ENCODE peak calls at places on chromosome 19, in nine cellular contexts. O, T, I, X, J, R, E, Y and Z are unnamed samples.

GRCh38 chr19:3234800-3235199 is 10.3 kb downstream of the CELF5 start:
- DNase-seq in O (peak), T (no peak), I (no peak), X (no peak), J (no peak), R (no peak), E (no peak), Y (no peak), Z (no peak)

GRCh38 chr19:3644351-3645066 is 17.9 kb upstream of the CACTIN start:
- DNase-seq in O (no peak), T (peak), I (no peak), X (no peak), J (no peak), R (no peak), E (no peak), Y (no peak), Z (no peak)

GRCh38 chr19:47497073-47497766 is 13.2 kb upstream of the KPTN start:
- DNase-seq in O (no peak), T (no peak), I (no peak), X (no peak), J (no peak), R (no peak), E (no peak), Y (no peak), Z (no peak)

GRCh38 chr19:2788237-2788636 is 2.9 kb downstream of the THOP1 start:
- DNase-seq in O (no peak), T (no peak), I (no peak), X (no peak), J (no peak), R (no peak), E (no peak), Y (no peak), Z (no peak)

GRCh38 chr19:42132030-42132628 is at the start of gene POU2F2:
- DNase-seq in O (peak), T (no peak), I (peak), X (peak), J (no peak), R (peak), E (no peak), Y (no peak), Z (no peak)

GRCh38 chr19:32406161-32407003 is 812 bp downstream of the DPY19L3 start:
- DNase-seq in O (peak), T (no peak), I (no peak), X (no peak), J (peak), R (no peak), E (no peak), Y (no peak), Z (no peak)

GRCh38 chr19:54062643-54063042 is 1.1 kb downstream of the VSTM1 start:
- DNase-seq in O (no peak), T (no peak), I (no peak), X (no peak), J (no peak), R (no peak), E (no peak), Y (no peak), Z (no peak)

GRCh38 chr19:49639401-49640112 is 386 bp downstream of the RRAS start:
- DNase-seq in O (peak), T (no peak), I (peak), X (no peak), J (no peak), R (peak), E (no peak), Y (no peak), Z (no peak)

GRCh38 chr19:48424694-48425219 is 21.0 kb upstream of the GRWD1 start:
- DNase-seq in O (peak), T (peak), I (no peak), X (no peak), J (peak), R (no peak), E (no peak), Y (no peak), Z (no peak)

GRCh38 chr19:4781851-4782250 is 9.7 kb upstream of the FEM1A start:
- DNase-seq in O (no peak), T (peak), I (no peak), X (no peak), J (no peak), R (no peak), E (no peak), Y (no peak), Z (no peak)

GRCh38 chr19:46717716-46718143 is 816 bp upstream of the PRKD2 start:
- DNase-seq in O (no peak), T (no peak), I (no peak), X (no peak), J (no peak), R (no peak), E (no peak), Y (no peak), Z (no peak)

GRCh38 chr19:30227661-30228112 is 144.5 kb upstream of the ZNF536 start:
- DNase-seq in O (peak), T (peak), I (peak), X (peak), J (peak), R (peak), E (peak), Y (peak), Z (no peak)

GRCh38 chr19:55486971-55487883 is 1.0 kb upstream of the SSC5D start:
- DNase-seq in O (no peak), T (peak), I (peak), X (no peak), J (peak), R (peak), E (no peak), Y (no peak), Z (peak)

GRCh38 chr19:2841858-2842574 is 741 bp downstream of the ZNF555 start:
- DNase-seq in O (peak), T (no peak), I (no peak), X (no peak), J (no peak), R (no peak), E (no peak), Y (no peak), Z (no peak)

GRCh38 chr19:27716922-27717321 is 1496.0 kb downstream of the UQCRFS1 start:
- DNase-seq in O (no peak), T (no peak), I (no peak), X (no peak), J (no peak), R (no peak), E (no peak), Y (no peak), Z (no peak)

GRCh38 chr19:48624791-48625723 is 5.8 kb downstream of the SPHK2 start:
- DNase-seq in O (peak), T (no peak), I (no peak), X (no peak), J (no peak), R (no peak), E (no peak), Y (no peak), Z (no peak)

GRCh38 chr19:33953023-33953422 is 156.4 kb downstream of the KCTD15 start:
- DNase-seq in O (no peak), T (no peak), I (no peak), X (no peak), J (no peak), R (no peak), E (no peak), Y (no peak), Z (no peak)

GRCh38 chr19:45792482-45793177 is at the start of gene DMWD:
- DNase-seq in O (peak), T (peak), I (peak), X (peak), J (peak), R (peak), E (peak), Y (peak), Z (peak)

GRCh38 chr19:5827891-5828660 is 11.4 kb downstream of the FUT6 start:
- DNase-seq in O (peak), T (peak), I (peak), X (peak), J (peak), R (peak), E (peak), Y (peak), Z (peak)

GRCh38 chr19:5828661-5829566 is 10.6 kb downstream of the FUT6 start:
- DNase-seq in O (peak), T (no peak), I (no peak), X (peak), J (peak), R (no peak), E (peak), Y (peak), Z (no peak)

GRCh38 chr19:5824791-5825577 is 14.5 kb downstream of the FUT6 start:
- DNase-seq in O (no peak), T (no peak), I (no peak), X (no peak), J (no peak), R (no peak), E (no peak), Y (no peak), Z (no peak)

GRCh38 chr19:5827342-5827890 is 12.1 kb downstream of the FUT6 start:
- DNase-seq in O (no peak), T (no peak), I (no peak), X (no peak), J (no peak), R (no peak), E (no peak), Y (no peak), Z (no peak)

GRCh38 chr19:5826531-5827341 is 12.8 kb downstream of the FUT6 start:
- DNase-seq in O (peak), T (peak), I (no peak), X (peak), J (no peak), R (no peak), E (no peak), Y (peak), Z (no peak)
- TF ChIP-seq CTCF in O (peak), T (no peak), I (no peak), X (no peak), J (no peak), R (no peak), E (no peak), Y (no peak), Z (no peak)

DNA sequence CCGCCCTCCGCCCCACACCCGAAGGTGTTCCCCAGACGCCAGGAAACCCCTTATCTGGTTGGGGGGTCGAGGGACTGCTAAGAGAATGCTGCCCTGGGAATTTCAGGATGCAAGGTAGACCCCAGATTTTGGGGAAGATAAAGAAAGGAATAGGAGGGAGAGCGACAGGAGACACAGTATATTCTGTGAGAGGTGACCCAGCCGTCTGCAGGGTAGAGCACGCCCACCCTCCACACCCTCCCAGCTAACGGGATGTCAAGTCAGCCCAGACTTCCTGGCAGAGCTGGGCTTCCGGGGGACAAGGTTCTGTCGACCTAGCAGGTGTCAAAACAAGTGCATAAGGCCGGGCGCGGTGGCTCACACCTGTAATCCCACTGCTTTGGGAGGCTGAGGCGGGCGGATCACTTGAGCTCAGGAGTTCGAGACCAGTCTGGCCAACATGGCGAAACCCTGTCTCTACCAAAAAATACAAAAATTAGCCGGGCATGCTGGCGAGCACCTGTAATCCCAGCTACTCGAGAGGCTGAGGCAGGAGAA is 735 bp upstream of the PRR36 start:
- DNase-seq in O (peak), T (no peak), I (no peak), X (no peak), J (no peak), R (no peak), E (no peak), Y (no peak), Z (no peak)
- TF ChIP-seq CTCF in O (no peak), T (no peak), I (no peak), X (no peak), J (no peak), R (no peak), E (peak), Y (no peak), Z (no peak)

GRCh38 chr19:507286-508203 is at the start of gene TPGS1:
- DNase-seq in O (peak), T (peak), I (peak), X (peak), J (no peak), R (peak), E (peak), Y (peak), Z (peak)
- TF ChIP-seq CTCF in O (no peak), T (no peak), I (no peak), X (no peak), J (no peak), R (peak), E (no peak), Y (no peak), Z (no peak)

GRCh38 chr19:10074153-10074552 is 12.0 kb upstream of the SHFL start:
- DNase-seq in O (peak), T (peak), I (no peak), X (no peak), J (peak), R (no peak), E (no peak), Y (no peak), Z (no peak)
- TF ChIP-seq CTCF in O (peak), T (peak), I (no peak), X (peak), J (peak), R (no peak), E (peak), Y (peak), Z (no peak)

GRCh38 chr19:44141191-44142013 is at the start of gene ZNF234:
- DNase-seq in O (peak), T (peak), I (peak), X (peak), J (peak), R (peak), E (peak), Y (peak), Z (peak)
- TF ChIP-seq CTCF in O (no peak), T (no peak), I (no peak), X (no peak), J (no peak), R (no peak), E (no peak), Y (no peak), Z (no peak)

GRCh38 chr19:29015569-29015968 is 197.4 kb downstream of the UQCRFS1 start:
- DNase-seq in O (no peak), T (no peak), I (no peak), X (no peak), J (no peak), R (no peak), E (no peak), Y (no peak), Z (no peak)

GRCh38 chr19:29013325-29013724 is 199.6 kb downstream of the UQCRFS1 start:
- DNase-seq in O (peak), T (no peak), I (no peak), X (no peak), J (no peak), R (no peak), E (no peak), Y (no peak), Z (no peak)

GRCh38 chr19:29016353-29016752 is 196.6 kb downstream of the UQCRFS1 start:
- DNase-seq in O (no peak), T (no peak), I (no peak), X (no peak), J (no peak), R (no peak), E (no peak), Y (no peak), Z (no peak)

GRCh38 chr19:29013988-29014387 is 199.0 kb downstream of the UQCRFS1 start:
- DNase-seq in O (no peak), T (no peak), I (no peak), X (no peak), J (no peak), R (no peak), E (no peak), Y (no peak), Z (no peak)

GRCh38 chr19:29014857-29015436 is 198.0 kb downstream of the UQCRFS1 start:
- DNase-seq in O (peak), T (no peak), I (no peak), X (no peak), J (no peak), R (no peak), E (no peak), Y (no peak), Z (no peak)
- TF ChIP-seq CTCF in O (peak), T (no peak), I (no peak), X (no peak), J (no peak), R (no peak), E (no peak), Y (no peak), Z (no peak)

DNA sequence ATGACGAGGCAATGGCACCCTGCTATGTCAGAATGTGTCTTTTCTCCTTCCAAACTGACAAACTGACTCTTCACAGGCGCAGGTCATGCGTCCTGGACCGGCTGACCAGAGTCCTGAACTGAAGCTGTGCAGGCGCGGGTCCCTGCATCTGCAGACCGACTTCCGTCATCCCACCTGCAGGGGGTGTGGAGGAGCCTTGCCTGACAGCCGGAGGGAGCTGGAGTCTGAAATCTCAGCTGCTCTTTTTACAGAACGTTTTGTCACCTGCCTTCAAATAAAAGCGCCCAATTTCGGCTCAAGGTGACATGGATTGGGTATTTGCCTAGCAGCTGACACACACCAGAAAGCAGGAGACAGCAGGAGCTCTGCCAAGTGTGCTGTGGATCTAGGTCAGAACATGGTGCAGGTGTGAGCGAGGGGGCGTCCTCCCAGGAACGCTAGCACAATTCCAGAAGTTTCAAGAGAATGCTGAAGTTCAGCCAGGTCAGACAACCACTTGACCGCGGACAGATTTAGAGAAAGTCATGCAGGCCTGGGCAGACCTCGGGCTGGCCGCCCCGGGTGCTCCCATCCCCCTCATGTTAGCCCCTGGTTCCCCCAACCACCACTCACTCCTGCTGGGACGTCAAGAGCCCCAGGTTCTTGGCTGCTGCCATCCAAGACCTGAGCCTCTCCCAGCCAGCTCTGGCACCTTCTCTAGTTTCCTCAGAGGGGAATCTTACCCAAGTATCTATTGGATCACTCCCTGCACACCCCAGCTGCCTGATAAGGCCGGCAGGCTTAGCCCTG is 32.8 kb downstream of the ELL start:
- DNase-seq in O (peak), T (no peak), I (no peak), X (no peak), J (peak), R (no peak), E (peak), Y (no peak), Z (no peak)
- TF ChIP-seq CTCF in O (peak), T (peak), I (peak), X (peak), J (no peak), R (peak), E (peak), Y (no peak), Z (no peak)

DNA sequence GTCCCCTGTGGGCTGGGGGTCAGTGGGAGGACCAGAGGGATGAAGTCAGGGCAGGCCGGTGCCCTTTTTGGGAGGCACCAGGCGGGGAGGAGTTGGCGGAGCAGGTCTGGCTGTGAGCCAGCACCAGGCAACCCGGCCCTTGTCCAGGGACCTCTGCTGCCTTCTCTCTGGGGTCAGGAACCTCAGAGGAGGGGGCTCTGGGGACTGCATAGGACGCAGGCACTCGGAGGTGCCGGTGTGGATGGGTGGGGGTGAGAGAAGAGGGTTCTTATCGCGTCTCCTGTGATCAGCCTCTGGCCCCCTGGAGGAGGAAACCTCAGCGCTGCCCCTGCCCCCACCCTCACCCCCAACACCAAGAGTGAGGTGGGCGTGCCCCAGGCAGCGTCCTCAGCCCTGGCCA is 16.5 kb downstream of the DPF1 start:
- DNase-seq in O (no peak), T (no peak), I (no peak), X (no peak), J (no peak), R (no peak), E (no peak), Y (no peak), Z (no peak)
- TF ChIP-seq CTCF in O (no peak), T (no peak), I (no peak), X (no peak), J (no peak), R (no peak), E (no peak), Y (no peak), Z (no peak)

GRCh38 chr19:1105217-1105872 is 1.6 kb downstream of the GPX4 start:
- DNase-seq in O (no peak), T (peak), I (no peak), X (no peak), J (no peak), R (no peak), E (no peak), Y (no peak), Z (no peak)

GRCh38 chr19:1105873-1106840 is 2.4 kb downstream of the GPX4 start:
- DNase-seq in O (no peak), T (no peak), I (no peak), X (no peak), J (no peak), R (no peak), E (no peak), Y (no peak), Z (no peak)

GRCh38 chr19:1107655-1108261 is 4.0 kb downstream of the GPX4 start:
- DNase-seq in O (no peak), T (no peak), I (no peak), X (no peak), J (no peak), R (no peak), E (no peak), Y (no peak), Z (no peak)

GRCh38 chr19:1108291-1109031 is 4.7 kb downstream of the GPX4 start:
- DNase-seq in O (no peak), T (no peak), I (no peak), X (no peak), J (no peak), R (no peak), E (no peak), Y (no peak), Z (no peak)

DNA sequence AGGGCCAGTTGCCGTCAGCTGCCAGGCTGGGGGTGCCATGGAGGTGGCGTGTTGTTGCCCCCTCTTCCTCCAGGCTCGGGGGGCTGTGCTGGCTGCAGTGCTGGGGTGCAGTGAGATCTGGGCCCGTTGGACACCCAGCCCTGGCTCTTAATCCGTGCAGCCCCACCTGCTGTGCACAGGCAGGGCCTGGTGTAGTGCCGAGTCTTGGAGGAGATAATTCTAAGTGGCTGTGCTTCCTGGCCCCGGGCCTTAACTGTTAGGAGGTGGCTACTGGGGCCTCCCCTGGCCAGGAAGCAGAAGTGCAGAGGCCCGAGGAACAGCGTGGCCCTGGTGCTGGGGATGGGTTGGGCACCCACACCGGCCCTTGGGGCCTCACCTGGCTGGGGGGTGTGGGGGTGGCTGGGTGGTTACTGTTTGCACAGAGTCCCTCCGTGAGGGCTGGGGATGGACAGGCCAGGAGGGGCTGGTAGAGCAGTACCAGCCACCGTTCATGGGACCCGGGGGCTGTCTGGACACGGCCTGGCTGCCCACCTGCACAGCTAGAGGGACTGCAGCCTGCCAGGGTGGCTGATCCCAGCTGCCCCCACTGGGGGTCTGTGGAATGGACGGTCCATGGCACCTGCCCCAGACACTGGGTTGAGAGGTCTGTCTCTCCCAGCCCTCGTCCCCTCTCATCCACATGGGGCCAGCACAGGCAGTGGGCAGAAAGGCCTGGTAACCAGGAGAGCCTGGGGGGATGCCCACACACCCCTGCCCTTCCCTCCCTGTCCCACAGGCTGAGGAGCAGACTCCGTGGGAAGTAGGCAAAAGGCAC is 3.3 kb downstream of the GPX4 start:
- DNase-seq in O (peak), T (peak), I (no peak), X (no peak), J (no peak), R (no peak), E (no peak), Y (no peak), Z (no peak)
- TF ChIP-seq CTCF in O (no peak), T (peak), I (no peak), X (peak), J (peak), R (no peak), E (no peak), Y (no peak), Z (no peak)